ENCODE peak calls at places on chromosomes 2 and 18, in five cellular contexts. K is suprapubic skin, J is neural crest cell, O is Calu3, D is PC-3. W is an unnamed sample.

GRCh38 chr2:152067823-152068222 is 31.0 kb downstream of the CACNB4 start:
- DNase-seq in O (no peak), D (no peak), J (no peak), K (no peak), W (no peak)

GRCh38 chr2:120540719-120541552 is 194.7 kb upstream of the GLI2 start:
- DNase-seq in O (no peak), J (no peak), K (no peak), D (no peak), W (no peak)

GRCh38 chr2:122843503-122843902 is 1088.1 kb downstream of the TSN start:
- DNase-seq in O (no peak), K (no peak), J (no peak), D (no peak), W (no peak)

GRCh38 chr2:139492301-139492700 is 712.1 kb upstream of the NXPH2 start:
- DNase-seq in K (no peak), D (no peak), J (no peak), O (no peak), W (no peak)

GRCh38 chr18:36217348-36217747 is 30.1 kb downstream of the MOCOS start:
- DNase-seq in J (no peak), O (no peak), D (no peak), K (no peak), W (no peak)

GRCh38 chr2:224922142-224922727 is 120.0 kb downstream of the DOCK10 start:
- DNase-seq in D (no peak), J (no peak), K (no peak), O (no peak), W (no peak)

GRCh38 chr2:42834161-42834560 is 41.8 kb upstream of the HAAO start:
- DNase-seq in D (no peak), J (no peak), O (no peak), K (no peak), W (no peak)

GRCh38 chr2:25822190-25823117 is 55.8 kb downstream of the ASXL2 start:
- DNase-seq in J (no peak), K (no peak), O (no peak), D (no peak), W (peak)

GRCh38 chr2:218230882-218231281 is 13.9 kb downstream of the ARPC2 start:
- DNase-seq in J (no peak), K (no peak), D (peak), O (peak), W (no peak)
- TF ChIP-seq CTCF in J (peak), K (peak), D (peak), O (peak), W (peak)

GRCh38 chr18:73136134-73136533 is 268.3 kb upstream of the NETO1 start:
- DNase-seq in J (no peak), D (peak), K (no peak), O (no peak), W (no peak)
- TF ChIP-seq CTCF in J (peak), D (peak), K (no peak), O (peak), W (peak)

GRCh38 chr2:231245253-231246094 is 47.0 kb downstream of the ARMC9 start:
- DNase-seq in K (no peak), D (peak), O (peak), J (no peak), W (no peak)
- TF ChIP-seq CTCF in K (no peak), D (peak), O (no peak), J (no peak), W (no peak)

GRCh38 chr18:65227970-65228369 is 522.8 kb upstream of the CDH7 start:
- DNase-seq in J (no peak), D (peak), K (no peak), O (no peak), W (no peak)
- TF ChIP-seq CTCF in J (peak), D (peak), K (no peak), O (no peak), W (no peak)

GRCh38 chr2:197804758-197805597 is 585 bp downstream of the PLCL1 start:
- DNase-seq in J (peak), O (peak), D (no peak), K (peak), W (peak)
- TF ChIP-seq CTCF in J (peak), O (no peak), D (no peak), K (no peak), W (peak)

GRCh38 chr2:38900726-38901125 is 11.1 kb downstream of the ARHGEF33 start:
- DNase-seq in D (no peak), J (no peak), O (no peak), K (no peak), W (no peak)
- TF ChIP-seq CTCF in D (no peak), J (no peak), O (no peak), K (no peak), W (no peak)

W was measured in endothelial cell.